ENCODE peak calls at places on chromosomes 16 and 17, in eight cellular contexts. G is ovary, J is prostate gland, Y is IMR-90, L is NB4, S is Peyer's patch, D is A549, Q is HCT116. K is an unnamed sample.

GRCh38 chr17:28551421-28552186 is 820 bp downstream of the UNC119 start:
- DNase-seq in G (no peak), J (no peak), Y (no peak), L (no peak), S (no peak), D (no peak), Q (no peak), K (no peak)

GRCh38 chr17:72342061-72342460 is 221.2 kb downstream of the SOX9 start:
- DNase-seq in G (no peak), J (no peak), Y (no peak), L (no peak), S (no peak), D (no peak), Q (no peak), K (no peak)

GRCh38 chr17:83100220-83100852 is 20.9 kb downstream of the METRNL start:
- DNase-seq in G (no peak), J (no peak), Y (no peak), L (no peak), S (no peak), D (no peak), Q (no peak), K (no peak)

GRCh38 chr17:42097691-42098661 is at the start of gene ZNF385C:
- DNase-seq in G (no peak), J (no peak), Y (no peak), L (no peak), S (peak), D (no peak), Q (no peak), K (no peak)

GRCh38 chr16:11586375-11586855 is 304 bp downstream of the LITAF start:
- DNase-seq in G (no peak), J (no peak), Y (no peak), L (no peak), S (no peak), D (no peak), Q (no peak), K (no peak)

GRCh38 chr17:75816693-75817092 is 27.5 kb downstream of the UNC13D start:
- DNase-seq in G (peak), J (no peak), Y (no peak), L (no peak), S (no peak), D (no peak), Q (no peak), K (no peak)

GRCh38 chr16:69647020-69647419 is 79.3 kb downstream of the NQO1 start:
- DNase-seq in G (no peak), J (no peak), Y (no peak), L (no peak), S (no peak), D (no peak), Q (no peak), K (no peak)

GRCh38 chr16:1414532-1415265 is at the start of gene UNKL:
- DNase-seq in G (peak), J (peak), Y (peak), L (peak), S (peak), D (no peak), Q (no peak), K (no peak)

GRCh38 chr17:58755577-58756245 is at the start of gene PPM1E:
- DNase-seq in G (peak), J (peak), Y (peak), L (peak), S (peak), D (peak), Q (no peak), K (no peak)

GRCh38 chr17:44065668-44066203 is 735 bp downstream of the LSM12 start:
- DNase-seq in G (no peak), J (no peak), Y (no peak), L (no peak), S (no peak), D (no peak), Q (no peak), K (no peak)

GRCh38 chr17:40922239-40922638 is 15.2 kb downstream of the KRT23 start:
- DNase-seq in G (peak), J (no peak), Y (peak), L (peak), S (peak), D (peak), Q (no peak), K (no peak)

GRCh38 chr17:75476752-75477492 is 20.5 kb downstream of the TMEM94 start:
- DNase-seq in G (no peak), J (no peak), Y (no peak), L (no peak), S (no peak), D (no peak), Q (no peak), K (no peak)

GRCh38 chr16:49839462-49839825 is 16.5 kb downstream of the ZNF423 start:
- DNase-seq in G (no peak), J (no peak), Y (no peak), L (no peak), S (no peak), D (no peak), Q (no peak), K (no peak)

GRCh38 chr16:69865701-69866100 is 85.4 kb upstream of the CLEC18A start:
- DNase-seq in G (no peak), J (no peak), Y (peak), L (peak), S (no peak), D (no peak), Q (no peak), K (no peak)

GRCh38 chr17:17606416-17607000 is 15.0 kb upstream of the PEMT start:
- DNase-seq in G (no peak), J (no peak), Y (no peak), L (no peak), S (no peak), D (no peak), Q (no peak), K (no peak)

GRCh38 chr16:24858219-24859041 is 12.7 kb downstream of the SLC5A11 start:
- DNase-seq in G (peak), J (no peak), Y (peak), L (peak), S (peak), D (peak), Q (no peak), K (no peak)

GRCh38 chr16:57619133-57619605 is 9.3 kb upstream of the ADGRG1 start:
- DNase-seq in G (no peak), J (no peak), Y (no peak), L (no peak), S (peak), D (no peak), Q (no peak), K (no peak)

GRCh38 chr17:36919407-36919968 is 17.8 kb upstream of the LHX1 start:
- DNase-seq in G (no peak), J (no peak), Y (no peak), L (no peak), S (no peak), D (no peak), Q (no peak), K (no peak)

GRCh38 chr16:15507959-15508336 is 73.6 kb downstream of the BMERB1 start:
- DNase-seq in G (no peak), J (no peak), Y (no peak), L (no peak), S (no peak), D (no peak), Q (no peak), K (no peak)

GRCh38 chr16:9364721-9365693 is 273.6 kb downstream of the HAPSTR1 start:
- DNase-seq in G (peak), J (peak), Y (no peak), L (no peak), S (peak), D (no peak), Q (no peak), K (peak)

GRCh38 chr17:9532715-9533114 is 42.9 kb downstream of the STX8 start:
- DNase-seq in G (no peak), J (no peak), Y (no peak), L (no peak), S (no peak), D (no peak), Q (no peak), K (no peak)

GRCh38 chr17:9531080-9531479 is 44.5 kb downstream of the STX8 start:
- DNase-seq in G (no peak), J (no peak), Y (peak), L (no peak), S (no peak), D (no peak), Q (no peak), K (no peak)

GRCh38 chr17:9529033-9529748 is 46.4 kb downstream of the STX8 start:
- DNase-seq in G (no peak), J (no peak), Y (peak), L (peak), S (no peak), D (peak), Q (no peak), K (no peak)
- TF ChIP-seq CTCF in G (no peak), J (peak), Y (peak), L (peak), S (peak), D (peak), Q (peak), K (no peak)

GRCh38 chr16:53209489-53209888 is 154.7 kb downstream of the CHD9 start:
- DNase-seq in G (no peak), J (no peak), Y (no peak), L (no peak), S (no peak), D (no peak), Q (no peak), K (no peak)

GRCh38 chr16:53213542-53213941 is 158.8 kb downstream of the CHD9 start:
- DNase-seq in G (no peak), J (no peak), Y (no peak), L (no peak), S (no peak), D (no peak), Q (no peak), K (no peak)

GRCh38 chr16:53212899-53213235 is 158.1 kb downstream of the CHD9 start:
- DNase-seq in G (no peak), J (no peak), Y (no peak), L (no peak), S (no peak), D (no peak), Q (no peak), K (no peak)

GRCh38 chr16:53211253-53211652 is 156.5 kb downstream of the CHD9 start:
- DNase-seq in G (no peak), J (no peak), Y (no peak), L (no peak), S (no peak), D (no peak), Q (no peak), K (no peak)

DNA sequence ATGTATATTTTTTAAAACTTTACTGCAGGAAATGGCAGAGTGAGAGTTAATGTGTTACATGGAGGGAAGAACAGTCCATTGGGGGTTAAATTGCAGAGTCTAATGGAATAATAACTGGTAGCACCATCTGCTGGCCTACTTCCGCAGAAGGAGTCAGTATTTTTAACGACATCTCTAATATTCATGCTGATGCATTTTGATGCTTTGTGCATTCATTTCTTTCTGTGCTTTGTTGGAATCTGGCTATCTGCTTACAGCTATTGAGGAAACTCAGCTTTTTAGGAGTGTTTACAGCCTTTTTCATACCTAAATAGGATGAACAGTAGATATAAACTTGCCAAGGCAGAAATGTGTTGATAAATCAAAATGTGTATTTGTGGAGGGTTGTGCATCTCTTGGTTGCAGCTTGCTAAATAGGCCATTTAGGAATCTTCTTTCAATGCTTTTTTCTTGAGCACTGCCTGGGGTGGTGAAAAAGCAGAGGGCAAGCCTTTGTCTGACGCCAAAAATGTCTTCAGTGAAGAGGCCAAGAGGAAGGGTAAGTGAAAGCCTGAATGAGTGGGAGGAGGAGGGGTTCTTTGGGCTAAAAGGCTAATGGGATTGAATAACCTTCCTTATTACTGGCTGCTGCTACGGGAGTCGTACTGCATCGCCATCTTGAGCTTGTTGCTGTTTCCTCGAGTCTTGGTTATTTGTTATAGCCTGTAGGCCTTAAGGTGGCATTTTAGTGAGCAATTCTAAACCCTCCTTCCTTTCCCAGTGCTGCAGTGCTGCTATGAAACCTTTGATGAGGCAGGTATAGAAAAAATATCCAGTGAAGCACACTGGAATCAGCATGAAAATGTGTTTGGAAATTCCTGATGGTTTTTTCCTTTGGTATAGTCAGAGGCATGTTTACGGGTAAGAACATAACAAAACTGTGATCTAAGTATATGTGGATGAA is 153.3 kb downstream of the CHD9 start:
- DNase-seq in G (peak), J (peak), Y (peak), L (peak), S (peak), D (peak), Q (peak), K (no peak)
- TF ChIP-seq POLR2A in G (peak), J (peak), Y (no peak), L (peak), S (no peak), D (peak), Q (peak), K (no peak)

GRCh38 chr17:45427181-45427835 is 5.4 kb downstream of the ARHGAP27 start:
- DNase-seq in G (no peak), J (no peak), Y (no peak), L (no peak), S (no peak), D (no peak), Q (no peak), K (no peak)

GRCh38 chr17:45425125-45425983 is 7.3 kb downstream of the ARHGAP27 start:
- DNase-seq in G (no peak), J (peak), Y (peak), L (peak), S (peak), D (peak), Q (peak), K (peak)

GRCh38 chr17:45424769-45425124 is 7.9 kb downstream of the ARHGAP27 start:
- DNase-seq in G (no peak), J (no peak), Y (no peak), L (no peak), S (no peak), D (no peak), Q (no peak), K (no peak)

GRCh38 chr17:45426561-45426960 is 6.1 kb downstream of the ARHGAP27 start:
- DNase-seq in G (no peak), J (no peak), Y (no peak), L (no peak), S (no peak), D (no peak), Q (no peak), K (no peak)

DNA sequence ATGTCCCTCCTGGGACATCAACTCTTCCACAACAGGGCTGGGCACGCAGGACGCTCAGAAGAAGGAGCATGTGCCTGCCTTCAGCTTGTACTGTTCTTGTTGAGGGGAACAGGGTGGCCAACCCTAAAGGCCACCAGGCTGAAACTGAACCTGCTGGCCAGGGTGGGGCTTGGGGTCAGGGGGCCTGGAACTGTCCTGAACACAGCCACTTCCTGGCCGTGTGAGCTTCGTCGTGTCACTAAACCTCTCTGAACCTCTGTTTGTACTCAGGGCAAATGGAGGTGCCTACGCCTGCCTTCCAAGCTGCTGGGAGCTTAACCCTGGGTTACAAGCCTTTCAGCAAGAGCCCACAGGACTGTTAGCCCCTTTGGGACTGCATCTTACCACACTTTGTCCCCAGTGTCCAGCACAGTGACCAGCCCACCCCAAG is 6.7 kb downstream of the ARHGAP27 start:
- DNase-seq in G (no peak), J (no peak), Y (no peak), L (no peak), S (no peak), D (no peak), Q (no peak), K (no peak)
- TF ChIP-seq CTCF in G (no peak), J (no peak), Y (no peak), L (no peak), S (no peak), D (no peak), Q (no peak), K (no peak)

DNA sequence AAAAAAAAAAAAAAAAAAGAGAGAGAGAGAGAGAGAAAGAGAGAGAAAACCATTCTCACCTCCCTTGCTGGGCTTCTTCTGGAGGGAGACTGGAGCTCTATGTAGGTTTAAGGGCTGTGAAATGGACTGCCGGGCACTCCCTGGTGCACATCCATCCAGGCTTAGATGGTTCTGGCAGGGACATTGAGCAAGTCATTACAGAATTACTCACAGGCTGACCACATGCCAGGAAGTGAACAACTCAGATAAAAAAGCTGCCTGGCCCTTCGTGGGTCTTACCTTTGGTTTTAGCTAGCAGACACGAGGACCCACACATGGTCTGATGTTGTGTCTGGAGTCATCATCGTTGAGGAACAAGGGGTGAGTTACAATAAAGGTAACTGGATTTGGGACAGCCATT is 847.4 kb upstream of the EEF2KMT start:
- DNase-seq in G (no peak), J (no peak), Y (no peak), L (peak), S (no peak), D (no peak), Q (no peak), K (no peak)
- TF ChIP-seq POLR2A in G (no peak), J (no peak), Y (no peak), L (no peak), S (no peak), D (no peak), Q (no peak), K (no peak)

DNA sequence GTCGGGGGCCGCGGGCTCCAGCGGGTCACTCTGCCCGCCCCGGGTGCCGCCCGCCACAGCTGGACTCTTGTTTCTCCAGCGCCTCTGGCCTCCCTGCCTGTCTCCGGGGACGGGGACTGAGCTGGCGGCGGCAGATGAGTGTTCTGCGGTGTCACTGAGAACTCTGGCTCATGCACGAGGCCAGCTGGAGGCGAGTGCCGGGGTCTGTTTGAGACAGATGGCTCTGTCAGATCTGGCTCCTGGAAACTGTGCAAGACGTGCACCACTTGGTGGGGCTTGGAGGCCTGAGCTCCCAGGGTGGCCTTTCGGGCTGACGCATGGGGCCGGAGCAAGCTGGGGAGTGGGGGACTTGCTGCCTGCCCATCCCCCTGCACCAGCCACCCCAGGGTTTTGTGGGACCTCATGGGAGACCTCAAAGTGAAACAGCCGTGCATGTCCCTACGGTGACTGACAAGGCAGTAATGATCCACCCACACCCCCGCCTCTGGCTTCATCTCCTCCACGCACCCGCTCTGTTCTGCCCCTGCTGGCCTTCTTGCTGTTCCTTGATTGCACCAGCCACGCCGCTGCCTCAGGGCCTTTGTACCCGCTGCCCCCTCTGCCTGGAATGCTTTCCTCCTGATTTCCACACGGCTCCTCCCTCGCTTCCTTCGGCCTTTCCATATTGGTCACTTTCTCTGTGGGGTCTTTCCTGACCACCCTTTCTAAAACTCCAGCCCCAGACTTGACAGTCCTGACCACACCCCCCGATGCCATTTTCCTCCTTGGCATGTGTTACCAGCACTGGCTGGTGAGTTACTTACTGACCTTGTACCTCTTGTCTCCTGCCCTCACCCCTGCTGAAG is 174.9 kb upstream of the CIBAR2 start:
- DNase-seq in G (no peak), J (no peak), Y (peak), L (peak), S (no peak), D (no peak), Q (no peak), K (no peak)
- TF ChIP-seq CTCF in G (no peak), J (no peak), Y (no peak), L (no peak), S (no peak), D (no peak), Q (no peak), K (no peak)

DNA sequence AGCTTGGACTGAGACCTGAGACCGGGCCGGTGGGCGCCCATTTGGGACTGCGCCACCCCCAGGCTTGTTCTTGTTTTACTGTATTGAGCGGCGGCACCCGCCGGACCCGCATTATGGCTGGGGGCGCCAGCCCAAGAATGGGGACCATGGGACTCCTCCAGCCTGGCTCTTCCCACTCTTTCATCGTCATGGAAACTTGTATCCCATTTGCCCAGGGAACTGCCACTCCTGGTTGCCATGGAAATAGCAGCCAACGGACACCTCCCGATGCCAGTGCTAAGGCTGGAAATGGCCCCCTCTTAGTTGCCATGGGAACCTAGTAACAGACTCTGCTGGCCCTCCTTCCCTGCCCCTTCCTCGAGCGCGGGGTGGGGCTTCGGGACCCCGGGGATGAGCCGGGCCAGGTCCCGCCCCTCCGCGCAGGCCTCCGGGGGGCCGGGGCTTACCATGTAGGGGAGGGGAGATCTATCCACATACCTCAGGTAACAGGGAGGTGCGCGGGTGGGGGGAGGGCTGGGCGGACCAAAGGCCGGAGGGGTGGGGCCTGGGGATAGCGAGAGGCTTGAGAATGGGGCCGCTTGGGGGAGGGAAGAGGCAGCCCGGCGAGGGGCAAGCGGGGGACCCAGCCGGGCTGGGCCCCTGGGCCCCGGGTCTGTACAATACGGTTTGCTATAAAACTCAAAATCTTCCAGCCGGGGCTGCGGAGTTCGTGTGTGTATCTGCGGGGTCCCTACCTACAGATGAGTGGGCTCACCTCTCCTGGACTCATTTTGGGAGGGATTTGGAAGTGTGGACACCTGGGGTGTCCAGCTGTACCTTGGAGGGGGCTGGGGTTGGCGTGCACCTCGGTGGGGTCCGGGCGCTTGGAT is 547 bp upstream of the ORAI3 start:
- DNase-seq in G (peak), J (peak), Y (peak), L (peak), S (peak), D (peak), Q (peak), K (peak)
- TF ChIP-seq POLR2A in G (no peak), J (no peak), Y (no peak), L (no peak), S (no peak), D (no peak), Q (no peak), K (no peak)